ENCODE peak calls at places on chromosomes 6 and 20, in eight cellular contexts. M is GM23338, B is breast epithelium, Y is endothelial cell of umbilical vein, H is astrocyte, A is HepG2, Q is bronchial epithelial cell, R is cardiac muscle cell. P is an unnamed sample.

GRCh38 chr20:25019381-25020155 is 27.0 kb upstream of the APMAP start:
- DNase-seq in M (no peak), B (peak; percentile 52), Y (no peak), H (no peak), A (peak; percentile 44), Q (no peak), R (no peak), P (no peak)

GRCh38 chr6:6916598-6916997 is 191.2 kb upstream of the RREB1 start:
- DNase-seq in M (no peak), B (no peak), Y (no peak), H (no peak), A (no peak), Q (no peak), R (no peak), P (no peak)

GRCh38 chr6:72835749-72836148 is 213.9 kb downstream of the KCNQ5 start:
- DNase-seq in M (no peak), B (no peak), Y (no peak), H (no peak), A (no peak), Q (no peak), R (no peak), P (no peak)

GRCh38 chr6:160344281-160344680 is 3.9 kb upstream of the SLC22A3 start:
- DNase-seq in M (no peak), B (no peak), Y (no peak), H (peak; percentile 11), A (no peak), Q (peak; percentile 73), R (no peak), P (no peak)

GRCh38 chr6:25105070-25105925 is 169.5 kb upstream of the RIPOR2 start:
- DNase-seq in M (no peak), B (no peak), Y (peak; percentile 56), H (peak; percentile 18), A (no peak), Q (peak; percentile 18), R (no peak), P (no peak)

GRCh38 chr6:129498950-129499870 is 210.8 kb downstream of the ARHGAP18 start:
- DNase-seq in M (peak; percentile 80), B (no peak), Y (peak; percentile 73), H (peak; percentile 46), A (peak; percentile 58), Q (peak; percentile 71), R (peak; percentile 61), P (no peak)

GRCh38 chr6:79687759-79688158 is 56.6 kb downstream of the SH3BGRL2 start:
- DNase-seq in M (no peak), B (no peak), Y (no peak), H (no peak), A (peak; percentile 13), Q (no peak), R (peak; percentile 49), P (no peak)

GRCh38 chr20:3990741-3991140 is 24.6 kb downstream of the RNF24 start:
- DNase-seq in M (no peak), B (no peak), Y (no peak), H (no peak), A (no peak), Q (no peak), R (no peak), P (no peak)

GRCh38 chr6:104957301-104958177 is 632 bp downstream of the LIN28B start:
- DNase-seq in M (peak; percentile 96), B (no peak), Y (no peak), H (no peak), A (peak; percentile 16), Q (no peak), R (peak; percentile 41), P (no peak)

GRCh38 chr6:5712349-5713215 is 294.1 kb downstream of the NRN1 start:
- DNase-seq in M (peak; percentile 43), B (no peak), Y (no peak), H (no peak), A (no peak), Q (no peak), R (no peak), P (no peak)

GRCh38 chr6:63193324-63193723 is 17.9 kb upstream of the FKBP1C start:
- DNase-seq in M (no peak), B (no peak), Y (no peak), H (no peak), A (no peak), Q (no peak), R (no peak), P (no peak)

GRCh38 chr6:121794630-121795029 is 359.2 kb downstream of the GJA1 start:
- DNase-seq in M (no peak), B (no peak), Y (peak; percentile 81), H (peak; percentile 97), A (no peak), Q (peak; percentile 95), R (no peak), P (peak; percentile 72)

GRCh38 chr6:20166226-20166625 is 46.0 kb downstream of the MBOAT1 start:
- DNase-seq in M (no peak), B (no peak), Y (no peak), H (no peak), A (no peak), Q (no peak), R (no peak), P (no peak)

GRCh38 chr6:98657764-98658163 is 176.6 kb upstream of the POU3F2 start:
- DNase-seq in M (peak; percentile 83), B (no peak), Y (peak; percentile 3), H (peak; percentile 42), A (peak; percentile 18), Q (peak; percentile 51), R (peak; percentile 92), P (no peak)

GRCh38 chr6:41498968-41499599 is 47.1 kb upstream of the FOXP4 start:
- DNase-seq in M (no peak), B (peak; percentile 74), Y (no peak), H (no peak), A (peak; percentile 93), Q (no peak), R (no peak), P (no peak)

GRCh38 chr20:50744143-50744792 is 12.9 kb downstream of the PARD6B start:
- DNase-seq in M (peak; percentile 36), B (no peak), Y (peak; percentile 42), H (peak; percentile 78), A (peak; percentile 96), Q (peak; percentile 84), R (peak; percentile 83), P (peak; percentile 66)

GRCh38 chr6:168281826-168282225 is 37.8 kb downstream of the DACT2 start:
- DNase-seq in M (no peak), B (no peak), Y (no peak), H (no peak), A (no peak), Q (no peak), R (no peak), P (no peak)

GRCh38 chr6:135358251-135358821 is 139.2 kb downstream of the AHI1 start:
- DNase-seq in M (no peak), B (no peak), Y (peak; percentile 46), H (peak; percentile 96), A (no peak), Q (peak; percentile 86), R (no peak), P (peak; percentile 86)
- H3K4me3 ChIP-seq in M (no peak overlapping the region), B (no peak overlapping the region), Y (no peak overlapping the region), H (peak overlapping the region; percentile 43), A (no peak overlapping the region), Q (no peak overlapping the region), R (no peak overlapping the region), P (no peak overlapping the region)

GRCh38 chr20:14807224-14807623 is 469.8 kb upstream of the FLRT3 start:
- DNase-seq in M (no peak), B (no peak), Y (no peak), H (no peak), A (no peak), Q (no peak), R (no peak), P (no peak)
- TF ChIP-seq CTCF in M (no peak), B (no peak), Y (no peak), H (no peak), A (no peak), Q (no peak), R (no peak), P (no peak)

DNA sequence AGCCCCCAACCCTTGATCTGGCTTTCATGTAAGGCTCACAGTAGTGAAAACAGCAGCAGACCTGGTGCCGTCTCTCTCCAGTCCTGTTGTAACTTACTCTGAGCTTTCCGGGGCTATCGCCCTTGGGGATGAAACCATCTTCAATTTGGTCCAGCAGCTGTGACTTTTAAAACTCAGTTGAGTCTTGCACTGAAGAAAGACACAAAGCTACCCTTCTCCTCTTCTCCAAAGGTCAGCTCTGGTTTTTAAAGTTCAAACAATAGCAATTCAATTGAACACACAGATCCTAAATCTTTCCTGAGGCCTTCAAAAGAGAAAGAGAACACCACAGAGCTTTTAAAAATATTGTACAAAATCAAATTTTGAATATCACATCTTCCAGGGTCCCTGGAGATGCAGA is 83.5 kb downstream of the SNX5 start:
- DNase-seq in M (no peak), B (no peak), Y (no peak), H (no peak), A (no peak), Q (no peak), R (no peak), P (no peak)
- H3K36me3 ChIP-seq in M (peaks cover 5% of the 10 kb centered on the region), B (no peaks in the 10 kb centered on the region), Y (no peaks in the 10 kb centered on the region), H (no peaks in the 10 kb centered on the region), A (no peaks in the 10 kb centered on the region), Q (no peaks in the 10 kb centered on the region), R (no peaks in the 10 kb centered on the region), P (no peaks in the 10 kb centered on the region)

GRCh38 chr6:107490568-107491058 is 696 bp downstream of the SOBP start:
- DNase-seq in M (no peak), B (no peak), Y (no peak), H (no peak), A (no peak), Q (no peak), R (no peak), P (no peak)

GRCh38 chr6:107488875-107489635 is 862 bp upstream of the SOBP start:
- DNase-seq in M (peak; percentile 86), B (no peak), Y (peak; percentile 42), H (no peak), A (peak; percentile 44), Q (no peak), R (peak; percentile 67), P (no peak)

GRCh38 chr6:107489636-107490567 is at the start of gene SOBP:
- DNase-seq in M (peak; percentile 72), B (no peak), Y (peak; percentile 54), H (no peak), A (peak; percentile 44), Q (no peak), R (peak; percentile 87), P (no peak)

GRCh38 chr6:107491791-107492674 is 2.1 kb downstream of the SOBP start:
- DNase-seq in M (no peak), B (no peak), Y (no peak), H (peak; percentile 52), A (peak; percentile 24), Q (no peak), R (no peak), P (peak; percentile 13)

GRCh38 chr6:107491059-107491609 is 1.2 kb downstream of the SOBP start:
- DNase-seq in M (peak; percentile 80), B (no peak), Y (peak; percentile 63), H (no peak), A (peak; percentile 27), Q (no peak), R (peak; percentile 78), P (no peak)
- H3K4me3 ChIP-seq in M (peak overlapping the region; percentile 94), B (peak overlapping the region; percentile 75), Y (peak overlapping the region; percentile 61), H (peak overlapping the region; percentile 65), A (peak overlapping the region; percentile 98), Q (peak overlapping the region; percentile 44), R (peak overlapping the region; percentile 98), P (peak overlapping the region; percentile 45)

GRCh38 chr20:44773070-44773829 is 27.6 kb downstream of the KCNK15 start:
- DNase-seq in M (no peak), B (no peak), Y (no peak), H (no peak), A (no peak), Q (no peak), R (no peak), P (no peak)
- TF ChIP-seq CTCF in M (no peak), B (no peak), Y (no peak), H (no peak), A (no peak), Q (no peak), R (no peak), P (no peak)

P was measured in BJ.